ENCODE peak calls at places on chromosome 20, in eight cellular contexts. One of them, this sample, is unnamed.

GRCh38 chr20:7516631-7517051 is 423.6 kb downstream of the HAO1 start:
- DNase-seq in HL-60: no peak
- DNase-seq in NCI-H1092 treated with DMSO at 0.1 percent for 48 hours: peak
- DNase-seq in fibroblast of lung: no peak
- DNase-seq in non-pigmented ciliary epithelial cell: no peak
- DNase-seq in GM18507: no peak
- DNase-seq in EL: no peak
- DNase-seq in activated CD4-positive, alpha-beta T cell treated with anti-CD3 and anti-CD28 coated beads, Interleukin-2, amount 50 U/mL, for 24 hours: no peak
- DNase-seq in this sample: no peak

GRCh38 chr20:53757472-53757913 is 163.9 kb upstream of the ZNF217 start:
- DNase-seq in GM18507: no peak
- DNase-seq in non-pigmented ciliary epithelial cell: no peak
- DNase-seq in activated CD4-positive, alpha-beta T cell treated with anti-CD3 and anti-CD28 coated beads, Interleukin-2, amount 50 U/mL, for 24 hours: no peak
- DNase-seq in HL-60: no peak
- DNase-seq in NCI-H1092 treated with DMSO at 0.1 percent for 48 hours: no peak
- DNase-seq in EL: no peak
- DNase-seq in fibroblast of lung: no peak
- DNase-seq in this sample: no peak

GRCh38 chr20:45995213-45996097 is 13.3 kb upstream of the MMP9 start:
- DNase-seq in HL-60: no peak
- DNase-seq in activated CD4-positive, alpha-beta T cell treated with anti-CD3 and anti-CD28 coated beads, Interleukin-2, amount 50 U/mL, for 24 hours: no peak
- DNase-seq in non-pigmented ciliary epithelial cell: no peak
- DNase-seq in fibroblast of lung: no peak
- DNase-seq in GM18507: no peak
- DNase-seq in NCI-H1092 treated with DMSO at 0.1 percent for 48 hours: no peak
- DNase-seq in EL: no peak
- DNase-seq in this sample: no peak

GRCh38 chr20:10369723-10370090 is 64.3 kb downstream of the MKKS start:
- DNase-seq in GM18507: no peak
- DNase-seq in HL-60: no peak
- DNase-seq in EL: peak
- DNase-seq in fibroblast of lung: peak
- DNase-seq in NCI-H1092 treated with DMSO at 0.1 percent for 48 hours: no peak
- DNase-seq in activated CD4-positive, alpha-beta T cell treated with anti-CD3 and anti-CD28 coated beads, Interleukin-2, amount 50 U/mL, for 24 hours: no peak
- DNase-seq in non-pigmented ciliary epithelial cell: no peak
- DNase-seq in this sample: no peak

GRCh38 chr20:53642196-53643030 is 48.8 kb upstream of the ZNF217 start:
- DNase-seq in GM18507: no peak
- DNase-seq in EL: peak
- DNase-seq in fibroblast of lung: peak
- DNase-seq in activated CD4-positive, alpha-beta T cell treated with anti-CD3 and anti-CD28 coated beads, Interleukin-2, amount 50 U/mL, for 24 hours: no peak
- DNase-seq in NCI-H1092 treated with DMSO at 0.1 percent for 48 hours: no peak
- DNase-seq in HL-60: peak
- DNase-seq in non-pigmented ciliary epithelial cell: no peak
- DNase-seq in this sample: peak

GRCh38 chr20:62885808-62886708 is 24.4 kb upstream of the TCFL5 start:
- DNase-seq in EL: no peak
- DNase-seq in HL-60: no peak
- DNase-seq in activated CD4-positive, alpha-beta T cell treated with anti-CD3 and anti-CD28 coated beads, Interleukin-2, amount 50 U/mL, for 24 hours: no peak
- DNase-seq in non-pigmented ciliary epithelial cell: no peak
- DNase-seq in fibroblast of lung: no peak
- DNase-seq in NCI-H1092 treated with DMSO at 0.1 percent for 48 hours: no peak
- DNase-seq in GM18507: no peak
- DNase-seq in this sample: no peak

GRCh38 chr20:32893878-32894483 is 35.3 kb downstream of the EFCAB8 start:
- DNase-seq in activated CD4-positive, alpha-beta T cell treated with anti-CD3 and anti-CD28 coated beads, Interleukin-2, amount 50 U/mL, for 24 hours: no peak
- DNase-seq in fibroblast of lung: no peak
- DNase-seq in NCI-H1092 treated with DMSO at 0.1 percent for 48 hours: no peak
- DNase-seq in EL: peak
- DNase-seq in HL-60: peak
- DNase-seq in non-pigmented ciliary epithelial cell: no peak
- DNase-seq in GM18507: no peak
- DNase-seq in this sample: no peak

GRCh38 chr20:37395921-37396519 is 50.1 kb downstream of the SRC start:
- DNase-seq in NCI-H1092 treated with DMSO at 0.1 percent for 48 hours: peak
- DNase-seq in EL: no peak
- DNase-seq in GM18507: no peak
- DNase-seq in non-pigmented ciliary epithelial cell: no peak
- DNase-seq in HL-60: peak
- DNase-seq in activated CD4-positive, alpha-beta T cell treated with anti-CD3 and anti-CD28 coated beads, Interleukin-2, amount 50 U/mL, for 24 hours: no peak
- DNase-seq in fibroblast of lung: no peak
- DNase-seq in this sample: no peak

GRCh38 chr20:10653593-10654288 is 20.1 kb downstream of the JAG1 start:
- DNase-seq in non-pigmented ciliary epithelial cell: peak
- DNase-seq in GM18507: no peak
- DNase-seq in fibroblast of lung: peak
- DNase-seq in EL: peak
- DNase-seq in activated CD4-positive, alpha-beta T cell treated with anti-CD3 and anti-CD28 coated beads, Interleukin-2, amount 50 U/mL, for 24 hours: no peak
- DNase-seq in NCI-H1092 treated with DMSO at 0.1 percent for 48 hours: no peak
- DNase-seq in HL-60: no peak
- DNase-seq in this sample: no peak

GRCh38 chr20:43844778-43845614 is 69.7 kb upstream of the TOX2 start:
- DNase-seq in activated CD4-positive, alpha-beta T cell treated with anti-CD3 and anti-CD28 coated beads, Interleukin-2, amount 50 U/mL, for 24 hours: no peak
- DNase-seq in GM18507: no peak
- DNase-seq in fibroblast of lung: peak
- DNase-seq in HL-60: no peak
- DNase-seq in non-pigmented ciliary epithelial cell: peak
- DNase-seq in EL: peak
- DNase-seq in NCI-H1092 treated with DMSO at 0.1 percent for 48 hours: no peak
- DNase-seq in this sample: no peak

GRCh38 chr20:49571553-49571835 is 3.6 kb upstream of the PTGIS start:
- DNase-seq in activated CD4-positive, alpha-beta T cell treated with anti-CD3 and anti-CD28 coated beads, Interleukin-2, amount 50 U/mL, for 24 hours: no peak
- DNase-seq in fibroblast of lung: no peak
- DNase-seq in NCI-H1092 treated with DMSO at 0.1 percent for 48 hours: no peak
- DNase-seq in GM18507: no peak
- DNase-seq in non-pigmented ciliary epithelial cell: no peak
- DNase-seq in EL: no peak
- DNase-seq in HL-60: no peak
- DNase-seq in this sample: no peak

GRCh38 chr20:41249371-41249770 is 68.2 kb downstream of the ZHX3 start:
- DNase-seq in fibroblast of lung: peak
- DNase-seq in HL-60: no peak
- DNase-seq in EL: peak
- DNase-seq in GM18507: no peak
- DNase-seq in non-pigmented ciliary epithelial cell: peak
- DNase-seq in NCI-H1092 treated with DMSO at 0.1 percent for 48 hours: no peak
- DNase-seq in activated CD4-positive, alpha-beta T cell treated with anti-CD3 and anti-CD28 coated beads, Interleukin-2, amount 50 U/mL, for 24 hours: no peak
- DNase-seq in this sample: no peak

GRCh38 chr20:46255440-46256104 is 52.7 kb downstream of the CDH22 start:
- DNase-seq in NCI-H1092 treated with DMSO at 0.1 percent for 48 hours: peak
- DNase-seq in fibroblast of lung: peak
- DNase-seq in activated CD4-positive, alpha-beta T cell treated with anti-CD3 and anti-CD28 coated beads, Interleukin-2, amount 50 U/mL, for 24 hours: no peak
- DNase-seq in HL-60: peak
- DNase-seq in EL: peak
- DNase-seq in GM18507: no peak
- DNase-seq in non-pigmented ciliary epithelial cell: no peak
- DNase-seq in this sample: no peak

GRCh38 chr20:57669626-57670025 is 40.2 kb downstream of the PMEPA1 start:
- DNase-seq in activated CD4-positive, alpha-beta T cell treated with anti-CD3 and anti-CD28 coated beads, Interleukin-2, amount 50 U/mL, for 24 hours: no peak
- DNase-seq in GM18507: no peak
- DNase-seq in non-pigmented ciliary epithelial cell: no peak
- DNase-seq in NCI-H1092 treated with DMSO at 0.1 percent for 48 hours: no peak
- DNase-seq in HL-60: no peak
- DNase-seq in EL: no peak
- DNase-seq in fibroblast of lung: no peak
- DNase-seq in this sample: no peak

GRCh38 chr20:24185801-24186200 is 197.2 kb upstream of the GGTLC1 start:
- DNase-seq in NCI-H1092 treated with DMSO at 0.1 percent for 48 hours: no peak
- DNase-seq in fibroblast of lung: no peak
- DNase-seq in activated CD4-positive, alpha-beta T cell treated with anti-CD3 and anti-CD28 coated beads, Interleukin-2, amount 50 U/mL, for 24 hours: no peak
- DNase-seq in GM18507: no peak
- DNase-seq in EL: no peak
- DNase-seq in HL-60: no peak
- DNase-seq in non-pigmented ciliary epithelial cell: no peak
- DNase-seq in this sample: no peak

GRCh38 chr20:38855356-38855755 is 49.9 kb downstream of the PPP1R16B start:
- DNase-seq in GM18507: no peak
- DNase-seq in HL-60: no peak
- DNase-seq in activated CD4-positive, alpha-beta T cell treated with anti-CD3 and anti-CD28 coated beads, Interleukin-2, amount 50 U/mL, for 24 hours: no peak
- DNase-seq in NCI-H1092 treated with DMSO at 0.1 percent for 48 hours: no peak
- DNase-seq in fibroblast of lung: peak
- DNase-seq in non-pigmented ciliary epithelial cell: no peak
- DNase-seq in EL: peak
- DNase-seq in this sample: no peak

GRCh38 chr20:42686057-42686456 is 503.6 kb downstream of the PTPRT start:
- DNase-seq in EL: no peak
- DNase-seq in GM18507: no peak
- DNase-seq in HL-60: no peak
- DNase-seq in non-pigmented ciliary epithelial cell: no peak
- DNase-seq in fibroblast of lung: no peak
- DNase-seq in NCI-H1092 treated with DMSO at 0.1 percent for 48 hours: no peak
- DNase-seq in activated CD4-positive, alpha-beta T cell treated with anti-CD3 and anti-CD28 coated beads, Interleukin-2, amount 50 U/mL, for 24 hours: no peak
- DNase-seq in this sample: no peak

GRCh38 chr20:45306431-45306982 is at the start of gene RBPJL:
- DNase-seq in GM18507: no peak
- DNase-seq in EL: no peak
- DNase-seq in HL-60: no peak
- DNase-seq in activated CD4-positive, alpha-beta T cell treated with anti-CD3 and anti-CD28 coated beads, Interleukin-2, amount 50 U/mL, for 24 hours: peak
- DNase-seq in non-pigmented ciliary epithelial cell: no peak
- DNase-seq in NCI-H1092 treated with DMSO at 0.1 percent for 48 hours: no peak
- DNase-seq in fibroblast of lung: no peak
- DNase-seq in this sample: peak

GRCh38 chr20:25309395-25310267 is 61.7 kb downstream of the PYGB start:
- DNase-seq in NCI-H1092 treated with DMSO at 0.1 percent for 48 hours: no peak
- DNase-seq in EL: peak
- DNase-seq in non-pigmented ciliary epithelial cell: no peak
- DNase-seq in GM18507: no peak
- DNase-seq in HL-60: no peak
- DNase-seq in activated CD4-positive, alpha-beta T cell treated with anti-CD3 and anti-CD28 coated beads, Interleukin-2, amount 50 U/mL, for 24 hours: no peak
- DNase-seq in fibroblast of lung: peak
- DNase-seq in this sample: no peak

GRCh38 chr20:20710847-20711315 is 1.6 kb downstream of the RALGAPA2 start:
- DNase-seq in fibroblast of lung: no peak
- DNase-seq in EL: no peak
- DNase-seq in NCI-H1092 treated with DMSO at 0.1 percent for 48 hours: no peak
- DNase-seq in GM18507: no peak
- DNase-seq in HL-60: peak
- DNase-seq in non-pigmented ciliary epithelial cell: no peak
- DNase-seq in activated CD4-positive, alpha-beta T cell treated with anti-CD3 and anti-CD28 coated beads, Interleukin-2, amount 50 U/mL, for 24 hours: no peak
- DNase-seq in this sample: no peak

GRCh38 chr20:21344961-21345360 is 41.8 kb downstream of the XRN2 start:
- DNase-seq in fibroblast of lung: no peak
- DNase-seq in EL: no peak
- DNase-seq in GM18507: no peak
- DNase-seq in NCI-H1092 treated with DMSO at 0.1 percent for 48 hours: no peak
- DNase-seq in non-pigmented ciliary epithelial cell: no peak
- DNase-seq in HL-60: no peak
- DNase-seq in activated CD4-positive, alpha-beta T cell treated with anti-CD3 and anti-CD28 coated beads, Interleukin-2, amount 50 U/mL, for 24 hours: no peak
- DNase-seq in this sample: no peak

GRCh38 chr20:41047975-41048305 is 19.3 kb downstream of the TOP1 start:
- DNase-seq in non-pigmented ciliary epithelial cell: no peak
- DNase-seq in HL-60: no peak
- DNase-seq in GM18507: no peak
- DNase-seq in EL: peak
- DNase-seq in NCI-H1092 treated with DMSO at 0.1 percent for 48 hours: no peak
- DNase-seq in fibroblast of lung: no peak
- DNase-seq in activated CD4-positive, alpha-beta T cell treated with anti-CD3 and anti-CD28 coated beads, Interleukin-2, amount 50 U/mL, for 24 hours: no peak
- DNase-seq in this sample: no peak

GRCh38 chr20:42191140-42191860 is 573.1 kb upstream of the CHD6 start:
- DNase-seq in non-pigmented ciliary epithelial cell: no peak
- DNase-seq in activated CD4-positive, alpha-beta T cell treated with anti-CD3 and anti-CD28 coated beads, Interleukin-2, amount 50 U/mL, for 24 hours: no peak
- DNase-seq in NCI-H1092 treated with DMSO at 0.1 percent for 48 hours: no peak
- DNase-seq in EL: no peak
- DNase-seq in fibroblast of lung: no peak
- DNase-seq in HL-60: no peak
- DNase-seq in GM18507: no peak
- DNase-seq in this sample: no peak

GRCh38 chr20:22939181-22939580 is 95.9 kb upstream of the SSTR4 start:
- DNase-seq in HL-60: no peak
- DNase-seq in activated CD4-positive, alpha-beta T cell treated with anti-CD3 and anti-CD28 coated beads, Interleukin-2, amount 50 U/mL, for 24 hours: no peak
- DNase-seq in GM18507: no peak
- DNase-seq in NCI-H1092 treated with DMSO at 0.1 percent for 48 hours: no peak
- DNase-seq in non-pigmented ciliary epithelial cell: no peak
- DNase-seq in fibroblast of lung: no peak
- DNase-seq in EL: no peak
- DNase-seq in this sample: no peak

GRCh38 chr20:62133051-62133845 is 9.9 kb downstream of the PSMA7 start:
- DNase-seq in GM18507: no peak
- DNase-seq in fibroblast of lung: peak
- DNase-seq in EL: no peak
- DNase-seq in NCI-H1092 treated with DMSO at 0.1 percent for 48 hours: no peak
- DNase-seq in HL-60: peak
- DNase-seq in activated CD4-positive, alpha-beta T cell treated with anti-CD3 and anti-CD28 coated beads, Interleukin-2, amount 50 U/mL, for 24 hours: no peak
- DNase-seq in non-pigmented ciliary epithelial cell: no peak
- DNase-seq in this sample: no peak

GRCh38 chr20:34986311-34987287 is 30.9 kb downstream of the MYH7B start:
- DNase-seq in fibroblast of lung: no peak
- DNase-seq in GM18507: no peak
- DNase-seq in non-pigmented ciliary epithelial cell: no peak
- DNase-seq in HL-60: no peak
- DNase-seq in NCI-H1092 treated with DMSO at 0.1 percent for 48 hours: no peak
- DNase-seq in activated CD4-positive, alpha-beta T cell treated with anti-CD3 and anti-CD28 coated beads, Interleukin-2, amount 50 U/mL, for 24 hours: no peak
- DNase-seq in EL: no peak
- DNase-seq in this sample: no peak